ENCODE peak calls at places on chromosomes 11 and 22, in five cellular contexts. One of them, this sample, is unnamed.

GRCh38 chr22:26673485-26673884 is 16.1 kb downstream of the MIAT start:
- DNase-seq in retinal pigment epithelial cell: no peak
- DNase-seq in coronary artery: no peak
- DNase-seq in lower leg skin: no peak
- DNase-seq in CD4-positive, alpha-beta T cell: no peak
- DNase-seq in this sample: no peak

GRCh38 chr11:47272706-47273105 is 2.8 kb downstream of the MADD start:
- DNase-seq in retinal pigment epithelial cell: no peak
- DNase-seq in coronary artery: no peak
- DNase-seq in lower leg skin: no peak
- DNase-seq in CD4-positive, alpha-beta T cell: no peak
- DNase-seq in this sample: no peak

GRCh38 chr11:118634435-118635236 is 27.2 kb downstream of the PHLDB1 start:
- DNase-seq in retinal pigment epithelial cell: peak
- DNase-seq in coronary artery: peak
- DNase-seq in lower leg skin: peak
- DNase-seq in CD4-positive, alpha-beta T cell: no peak
- DNase-seq in this sample: peak

GRCh38 chr11:47394050-47394321 is 14.4 kb upstream of the SLC39A13 start:
- DNase-seq in retinal pigment epithelial cell: no peak
- DNase-seq in coronary artery: no peak
- DNase-seq in lower leg skin: no peak
- DNase-seq in CD4-positive, alpha-beta T cell: no peak
- DNase-seq in this sample: no peak

GRCh38 chr11:95074806-95075563 is 8.3 kb downstream of the SRSF8 start:
- DNase-seq in retinal pigment epithelial cell: no peak
- DNase-seq in coronary artery: no peak
- DNase-seq in lower leg skin: no peak
- DNase-seq in CD4-positive, alpha-beta T cell: no peak
- DNase-seq in this sample: no peak

GRCh38 chr22:38700271-38700788 is 413 bp downstream of the JOSD1 start:
- DNase-seq in retinal pigment epithelial cell: no peak
- DNase-seq in coronary artery: no peak
- DNase-seq in lower leg skin: no peak
- DNase-seq in CD4-positive, alpha-beta T cell: no peak
- DNase-seq in this sample: no peak

GRCh38 chr22:45242778-45243191 is 2.1 kb upstream of the KIAA0930 start:
- DNase-seq in retinal pigment epithelial cell: no peak
- DNase-seq in coronary artery: no peak
- DNase-seq in lower leg skin: no peak
- DNase-seq in CD4-positive, alpha-beta T cell: no peak
- DNase-seq in this sample: no peak

GRCh38 chr11:28107331-28107725 is 628 bp downstream of the KIF18A start:
- DNase-seq in retinal pigment epithelial cell: no peak
- DNase-seq in coronary artery: peak
- DNase-seq in lower leg skin: no peak
- DNase-seq in CD4-positive, alpha-beta T cell: no peak
- DNase-seq in this sample: no peak

GRCh38 chr11:127000991-127001390 is 421 bp upstream of the KIRREL3 start:
- DNase-seq in retinal pigment epithelial cell: no peak
- DNase-seq in coronary artery: no peak
- DNase-seq in lower leg skin: no peak
- DNase-seq in CD4-positive, alpha-beta T cell: no peak
- DNase-seq in this sample: no peak

GRCh38 chr11:92390783-92391182 is 166.2 kb downstream of the FAT3 start:
- DNase-seq in retinal pigment epithelial cell: no peak
- DNase-seq in coronary artery: no peak
- DNase-seq in lower leg skin: no peak
- DNase-seq in CD4-positive, alpha-beta T cell: no peak
- DNase-seq in this sample: no peak

GRCh38 chr22:26556904-26557303 is 33.0 kb downstream of the TPST2 start:
- DNase-seq in retinal pigment epithelial cell: no peak
- DNase-seq in coronary artery: no peak
- DNase-seq in lower leg skin: no peak
- DNase-seq in CD4-positive, alpha-beta T cell: no peak
- DNase-seq in this sample: no peak

GRCh38 chr11:95703059-95703458 is 86.5 kb downstream of the FAM76B start:
- DNase-seq in retinal pigment epithelial cell: no peak
- DNase-seq in coronary artery: no peak
- DNase-seq in lower leg skin: no peak
- DNase-seq in CD4-positive, alpha-beta T cell: no peak
- DNase-seq in this sample: no peak

GRCh38 chr11:10637629-10638028 is 55.9 kb downstream of the IRAG1 start:
- DNase-seq in retinal pigment epithelial cell: no peak
- DNase-seq in coronary artery: peak
- DNase-seq in lower leg skin: peak
- DNase-seq in CD4-positive, alpha-beta T cell: no peak
- DNase-seq in this sample: no peak

GRCh38 chr11:121194731-121195596 is 93.9 kb downstream of the TECTA start:
- DNase-seq in retinal pigment epithelial cell: no peak
- DNase-seq in coronary artery: no peak
- DNase-seq in lower leg skin: no peak
- DNase-seq in CD4-positive, alpha-beta T cell: peak
- DNase-seq in this sample: no peak

GRCh38 chr11:45169310-45170072 is 23.1 kb downstream of the PRDM11 start:
- DNase-seq in retinal pigment epithelial cell: no peak
- DNase-seq in coronary artery: no peak
- DNase-seq in lower leg skin: peak
- DNase-seq in CD4-positive, alpha-beta T cell: no peak
- DNase-seq in this sample: no peak

GRCh38 chr11:2844116-2844515 is 41.5 kb downstream of the CDKN1C start:
- DNase-seq in retinal pigment epithelial cell: no peak
- DNase-seq in coronary artery: no peak
- DNase-seq in lower leg skin: no peak
- DNase-seq in CD4-positive, alpha-beta T cell: no peak
- DNase-seq in this sample: no peak

GRCh38 chr11:27041141-27041869 is 690 bp downstream of the BBOX1 start:
- DNase-seq in retinal pigment epithelial cell: peak
- DNase-seq in coronary artery: no peak
- DNase-seq in lower leg skin: no peak
- DNase-seq in CD4-positive, alpha-beta T cell: no peak
- DNase-seq in this sample: no peak

GRCh38 chr11:125552927-125553326 is 16.4 kb upstream of the EI24 start:
- DNase-seq in retinal pigment epithelial cell: no peak
- DNase-seq in coronary artery: no peak
- DNase-seq in lower leg skin: no peak
- DNase-seq in CD4-positive, alpha-beta T cell: no peak
- DNase-seq in this sample: no peak

GRCh38 chr11:95134491-95134890 is 44.8 kb downstream of the ENDOD1 start:
- DNase-seq in retinal pigment epithelial cell: no peak
- DNase-seq in coronary artery: no peak
- DNase-seq in lower leg skin: no peak
- DNase-seq in CD4-positive, alpha-beta T cell: no peak
- DNase-seq in this sample: no peak

GRCh38 chr11:108117746-108118371 is 3.5 kb upstream of the ACAT1 start:
- DNase-seq in retinal pigment epithelial cell: no peak
- DNase-seq in coronary artery: no peak
- DNase-seq in lower leg skin: no peak
- DNase-seq in CD4-positive, alpha-beta T cell: no peak
- DNase-seq in this sample: no peak

GRCh38 chr22:38327805-38328204 is 10.6 kb upstream of the CSNK1E start:
- DNase-seq in retinal pigment epithelial cell: no peak
- DNase-seq in coronary artery: no peak
- DNase-seq in lower leg skin: no peak
- DNase-seq in CD4-positive, alpha-beta T cell: no peak
- DNase-seq in this sample: no peak

GRCh38 chr11:87260811-87261210 is 223.1 kb downstream of the TMEM135 start:
- DNase-seq in retinal pigment epithelial cell: no peak
- DNase-seq in coronary artery: no peak
- DNase-seq in lower leg skin: no peak
- DNase-seq in CD4-positive, alpha-beta T cell: no peak
- DNase-seq in this sample: no peak

GRCh38 chr11:1750840-1751520 is 585 bp upstream of the IFITM10 start:
- DNase-seq in retinal pigment epithelial cell: no peak
- DNase-seq in coronary artery: no peak
- DNase-seq in lower leg skin: no peak
- DNase-seq in CD4-positive, alpha-beta T cell: no peak
- DNase-seq in this sample: no peak

GRCh38 chr22:48695251-48695650 is 1132.4 kb downstream of the BRD1 start:
- DNase-seq in retinal pigment epithelial cell: no peak
- DNase-seq in coronary artery: no peak
- DNase-seq in lower leg skin: no peak
- DNase-seq in CD4-positive, alpha-beta T cell: no peak
- DNase-seq in this sample: no peak

GRCh38 chr11:104151404-104152204 is 12.3 kb downstream of the PDGFD start:
- DNase-seq in retinal pigment epithelial cell: no peak
- DNase-seq in coronary artery: no peak
- DNase-seq in lower leg skin: no peak
- DNase-seq in CD4-positive, alpha-beta T cell: no peak
- DNase-seq in this sample: no peak
- TF ChIP-seq CTCF in retinal pigment epithelial cell: peak
- TF ChIP-seq CTCF in coronary artery: no peak
- TF ChIP-seq CTCF in lower leg skin: no peak
- TF ChIP-seq CTCF in CD4-positive, alpha-beta T cell: no peak
- TF ChIP-seq CTCF in this sample: peak

GRCh38 chr22:36287881-36288515 is 35.1 kb downstream of the APOL1 start:
- DNase-seq in retinal pigment epithelial cell: no peak
- DNase-seq in coronary artery: no peak
- DNase-seq in lower leg skin: no peak
- DNase-seq in CD4-positive, alpha-beta T cell: no peak
- DNase-seq in this sample: no peak
- TF ChIP-seq CTCF in retinal pigment epithelial cell: no peak
- TF ChIP-seq CTCF in coronary artery: no peak
- TF ChIP-seq CTCF in lower leg skin: no peak
- TF ChIP-seq CTCF in CD4-positive, alpha-beta T cell: no peak
- TF ChIP-seq CTCF in this sample: no peak

GRCh38 chr11:67604815-67605214 is 1.9 kb upstream of the NDUFV1 start:
- DNase-seq in retinal pigment epithelial cell: no peak
- DNase-seq in coronary artery: no peak
- DNase-seq in lower leg skin: no peak
- DNase-seq in CD4-positive, alpha-beta T cell: no peak
- DNase-seq in this sample: no peak

GRCh38 chr11:67605231-67606011 is 1.3 kb upstream of the NDUFV1 start:
- DNase-seq in retinal pigment epithelial cell: peak
- DNase-seq in coronary artery: no peak
- DNase-seq in lower leg skin: no peak
- DNase-seq in CD4-positive, alpha-beta T cell: no peak
- DNase-seq in this sample: no peak

GRCh38 chr11:67606477-67607295 is at the start of gene NDUFV1:
- DNase-seq in retinal pigment epithelial cell: peak
- DNase-seq in coronary artery: peak
- DNase-seq in lower leg skin: peak
- DNase-seq in CD4-positive, alpha-beta T cell: peak
- DNase-seq in this sample: peak

GRCh38 chr11:67607507-67607906 is 771 bp downstream of the NDUFV1 start:
- DNase-seq in retinal pigment epithelial cell: no peak
- DNase-seq in coronary artery: no peak
- DNase-seq in lower leg skin: no peak
- DNase-seq in CD4-positive, alpha-beta T cell: no peak
- DNase-seq in this sample: no peak

DNA sequence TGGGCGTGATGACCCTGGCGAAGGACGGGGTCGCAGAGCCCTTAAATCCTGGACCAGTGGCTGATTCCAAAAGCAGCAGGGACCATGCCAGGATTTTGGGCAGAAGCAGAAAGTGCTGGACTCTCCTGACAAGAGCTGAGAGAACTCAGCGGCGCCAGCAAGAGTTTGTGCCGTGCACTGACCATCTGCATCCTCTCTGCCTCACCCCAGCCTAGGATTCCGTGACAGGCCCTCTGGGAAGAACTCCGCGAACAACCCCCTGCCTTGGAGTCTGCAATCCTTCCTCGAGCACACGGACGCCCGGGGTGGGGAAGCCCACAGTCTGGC is 623 bp upstream of the NDUFV1 start:
- DNase-seq in retinal pigment epithelial cell: no peak
- DNase-seq in coronary artery: peak
- DNase-seq in lower leg skin: no peak
- DNase-seq in CD4-positive, alpha-beta T cell: no peak
- DNase-seq in this sample: no peak
- TF ChIP-seq CTCF in retinal pigment epithelial cell: no peak
- TF ChIP-seq CTCF in coronary artery: no peak
- TF ChIP-seq CTCF in lower leg skin: no peak
- TF ChIP-seq CTCF in CD4-positive, alpha-beta T cell: no peak
- TF ChIP-seq CTCF in this sample: no peak

GRCh38 chr11:8018742-8019631 is 31.9 kb downstream of the EIF3F start:
- DNase-seq in retinal pigment epithelial cell: no peak
- DNase-seq in coronary artery: peak
- DNase-seq in lower leg skin: peak
- DNase-seq in CD4-positive, alpha-beta T cell: peak
- DNase-seq in this sample: peak
- TF ChIP-seq CTCF in retinal pigment epithelial cell: no peak
- TF ChIP-seq CTCF in coronary artery: no peak
- TF ChIP-seq CTCF in lower leg skin: no peak
- TF ChIP-seq CTCF in CD4-positive, alpha-beta T cell: no peak
- TF ChIP-seq CTCF in this sample: no peak

GRCh38 chr11:30879322-30880020 is 293.3 kb upstream of the MPPED2 start:
- DNase-seq in retinal pigment epithelial cell: peak
- DNase-seq in coronary artery: no peak
- DNase-seq in lower leg skin: no peak
- DNase-seq in CD4-positive, alpha-beta T cell: no peak
- DNase-seq in this sample: no peak

GRCh38 chr11:30876228-30876627 is 290.1 kb upstream of the MPPED2 start:
- DNase-seq in retinal pigment epithelial cell: no peak
- DNase-seq in coronary artery: no peak
- DNase-seq in lower leg skin: no peak
- DNase-seq in CD4-positive, alpha-beta T cell: no peak
- DNase-seq in this sample: no peak

GRCh38 chr11:30873924-30874323 is 287.8 kb upstream of the MPPED2 start:
- DNase-seq in retinal pigment epithelial cell: no peak
- DNase-seq in coronary artery: no peak
- DNase-seq in lower leg skin: no peak
- DNase-seq in CD4-positive, alpha-beta T cell: no peak
- DNase-seq in this sample: no peak

GRCh38 chr11:30878400-30878799 is 292.2 kb upstream of the MPPED2 start:
- DNase-seq in retinal pigment epithelial cell: no peak
- DNase-seq in coronary artery: no peak
- DNase-seq in lower leg skin: no peak
- DNase-seq in CD4-positive, alpha-beta T cell: no peak
- DNase-seq in this sample: no peak

DNA sequence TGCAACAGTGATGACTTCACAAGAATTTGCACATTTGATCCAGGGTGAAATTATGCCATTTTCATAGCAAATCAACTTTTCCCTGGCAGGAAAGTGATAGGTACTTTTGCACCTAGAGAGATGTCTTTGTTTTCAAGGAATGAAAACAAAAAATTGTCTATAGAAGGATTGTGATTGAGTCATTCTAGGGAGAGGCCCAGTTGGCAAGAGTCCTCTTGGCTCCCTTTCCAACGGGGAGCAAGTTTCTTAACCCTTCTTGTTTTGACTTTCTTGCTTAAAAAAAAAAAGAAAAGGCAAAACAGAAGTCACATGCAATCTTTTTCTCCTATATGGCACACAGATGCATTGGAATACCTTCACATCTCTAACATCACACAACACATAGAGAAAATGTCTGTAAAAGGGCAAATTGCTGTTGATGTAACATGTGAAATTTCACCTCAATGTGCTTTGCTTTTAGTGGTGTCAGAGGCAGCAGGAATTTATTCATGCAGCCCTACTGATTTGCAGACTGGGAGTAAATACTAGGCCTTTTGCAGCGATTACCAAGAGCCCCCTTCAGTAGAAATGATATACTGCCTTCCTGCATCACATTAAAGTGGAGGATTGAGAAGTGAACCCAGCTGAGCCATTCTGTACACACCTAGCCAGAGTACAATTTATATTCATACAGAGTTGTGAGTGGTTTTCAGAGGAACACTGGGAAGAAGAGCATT is 290.7 kb upstream of the MPPED2 start:
- DNase-seq in retinal pigment epithelial cell: no peak
- DNase-seq in coronary artery: no peak
- DNase-seq in lower leg skin: no peak
- DNase-seq in CD4-positive, alpha-beta T cell: no peak
- DNase-seq in this sample: no peak
- TF ChIP-seq CTCF in retinal pigment epithelial cell: no peak
- TF ChIP-seq CTCF in coronary artery: no peak
- TF ChIP-seq CTCF in lower leg skin: no peak
- TF ChIP-seq CTCF in CD4-positive, alpha-beta T cell: no peak
- TF ChIP-seq CTCF in this sample: no peak

GRCh38 chr11:57348052-57348451 is 9.9 kb downstream of the P2RX3 start:
- DNase-seq in retinal pigment epithelial cell: no peak
- DNase-seq in coronary artery: no peak
- DNase-seq in lower leg skin: no peak
- DNase-seq in CD4-positive, alpha-beta T cell: no peak
- DNase-seq in this sample: no peak
- TF ChIP-seq CTCF in retinal pigment epithelial cell: no peak
- TF ChIP-seq CTCF in coronary artery: no peak
- TF ChIP-seq CTCF in lower leg skin: no peak
- TF ChIP-seq CTCF in CD4-positive, alpha-beta T cell: no peak
- TF ChIP-seq CTCF in this sample: no peak